ENCODE peak calls at places on chromosome 20, in five cellular contexts. H is GM12878, G is HepG2, A is K562, L is SK-N-SH. F is an unnamed sample.
A peak's percentile ranks its signal among the peaks of the same experiment; 100 is the strongest.

GRCh38 chr20:19628570-19629134 is 129.4 kb upstream of the RIN2 start:
- DNase-seq in H (peak; percentile 26), G (peak; percentile 84), A (peak; percentile 60), L (peak; percentile 62), F (peak; percentile 57)

GRCh38 chr20:11231742-11232141 is 557.9 kb upstream of the JAG1 start:
- DNase-seq in H (no peak), G (no peak), A (no peak), L (no peak), F (no peak)

GRCh38 chr20:15632680-15633079 is 940.6 kb downstream of the KIF16B start:
- DNase-seq in H (no peak), G (no peak), A (no peak), L (no peak), F (no peak)

GRCh38 chr20:37524859-37525708 is 2.6 kb downstream of the BLCAP start:
- DNase-seq in H (no peak), G (no peak), A (no peak), L (no peak), F (no peak)

GRCh38 chr20:46011631-46012482 is 3.1 kb downstream of the MMP9 start:
- DNase-seq in H (no peak), G (peak; percentile 46), A (peak; percentile 95), L (peak; percentile 59), F (peak; percentile 56)

GRCh38 chr20:4026093-4026601 is 10.8 kb upstream of the RNF24 start:
- DNase-seq in H (no peak), G (peak; percentile 29), A (peak; percentile 56), L (peak; percentile 54), F (peak; percentile 42)

GRCh38 chr20:52983726-52984450 is 11.7 kb downstream of the TSHZ2 start:
- DNase-seq in H (no peak), G (no peak), A (no peak), L (no peak), F (no peak)

GRCh38 chr20:64044484-64045247 is 4.8 kb downstream of the SOX18 start:
- DNase-seq in H (no peak), G (no peak), A (no peak), L (no peak), F (no peak)

GRCh38 chr20:14332796-14333345 is 4.5 kb downstream of the FLRT3 start:
- DNase-seq in H (no peak), G (no peak), A (no peak), L (no peak), F (no peak)

GRCh38 chr20:60262967-60263603 is 304.9 kb downstream of the CDH26 start:
- DNase-seq in H (no peak), G (peak; percentile 29), A (peak; percentile 57), L (peak; percentile 42), F (peak; percentile 47)

GRCh38 chr20:37075932-37076685 is 19.7 kb downstream of the RBL1 start:
- DNase-seq in H (no peak), G (no peak), A (no peak), L (no peak), F (no peak)

GRCh38 chr20:64182146-64182865 is 18.1 kb downstream of the MYT1 start:
- DNase-seq in H (no peak), G (no peak), A (no peak), L (no peak), F (no peak)

GRCh38 chr20:3908667-3909066 is 19.5 kb downstream of the PANK2 start:
- DNase-seq in H (no peak), G (no peak), A (no peak), L (no peak), F (no peak)

GRCh38 chr20:50008007-50008406 is 25.2 kb downstream of the SNAI1 start:
- DNase-seq in H (no peak), G (no peak), A (no peak), L (no peak), F (no peak)

GRCh38 chr20:34189572-34190163 is 51.6 kb upstream of the ASIP start:
- DNase-seq in H (no peak), G (no peak), A (peak; percentile 77), L (no peak), F (no peak)

GRCh38 chr20:11895832-11896484 is 21.7 kb upstream of the BTBD3 start:
- DNase-seq in H (no peak), G (no peak), A (no peak), L (no peak), F (no peak)

GRCh38 chr20:3340443-3340842 is 67.0 kb downstream of the DNAAF9 start:
- DNase-seq in H (no peak), G (no peak), A (no peak), L (peak; percentile 34), F (peak; percentile 85)

GRCh38 chr20:6806291-6806690 is 38.8 kb downstream of the BMP2 start:
- DNase-seq in H (no peak), G (no peak), A (no peak), L (no peak), F (no peak)

GRCh38 chr20:4559106-4559505 is 162.6 kb upstream of the PRND start:
- DNase-seq in H (no peak), G (no peak), A (no peak), L (no peak), F (no peak)

GRCh38 chr20:51095755-51096509 is 73.0 kb upstream of the KCNG1 start:
- DNase-seq in H (no peak), G (no peak), A (peak; percentile 13), L (no peak), F (no peak)

GRCh38 chr20:38247166-38247509 is 13.4 kb downstream of the KIAA1755 start:
- DNase-seq in H (no peak), G (no peak), A (no peak), L (no peak), F (no peak)

GRCh38 chr20:31542201-31542842 is 28.1 kb downstream of the HM13 start:
- DNase-seq in H (no peak), G (no peak), A (no peak), L (no peak), F (no peak)

GRCh38 chr20:34374209-34374749 is 11.2 kb downstream of the ITCH start:
- DNase-seq in H (no peak), G (no peak), A (no peak), L (no peak), F (no peak)

GRCh38 chr20:48668451-48668946 is 159.3 kb downstream of the PREX1 start:
- DNase-seq in H (no peak), G (peak; percentile 21), A (no peak), L (peak; percentile 43), F (no peak)

GRCh38 chr20:38926142-38926933 is at the start of gene FAM83D:
- DNase-seq in H (peak; percentile 92), G (peak; percentile 99), A (peak; percentile 98), L (peak; percentile 99), F (peak; percentile 93)

GRCh38 chr20:32602273-32602672 is 17.1 kb upstream of the NOL4L start:
- DNase-seq in H (no peak), G (no peak), A (no peak), L (no peak), F (no peak)

GRCh38 chr20:32597714-32598113 is 12.6 kb upstream of the NOL4L start:
- DNase-seq in H (no peak), G (no peak), A (no peak), L (no peak), F (no peak)

GRCh38 chr20:32600681-32601237 is 15.6 kb upstream of the NOL4L start:
- DNase-seq in H (no peak), G (no peak), A (no peak), L (no peak), F (no peak)

GRCh38 chr20:32598606-32599005 is 13.5 kb upstream of the NOL4L start:
- DNase-seq in H (no peak), G (no peak), A (no peak), L (no peak), F (no peak)

DNA sequence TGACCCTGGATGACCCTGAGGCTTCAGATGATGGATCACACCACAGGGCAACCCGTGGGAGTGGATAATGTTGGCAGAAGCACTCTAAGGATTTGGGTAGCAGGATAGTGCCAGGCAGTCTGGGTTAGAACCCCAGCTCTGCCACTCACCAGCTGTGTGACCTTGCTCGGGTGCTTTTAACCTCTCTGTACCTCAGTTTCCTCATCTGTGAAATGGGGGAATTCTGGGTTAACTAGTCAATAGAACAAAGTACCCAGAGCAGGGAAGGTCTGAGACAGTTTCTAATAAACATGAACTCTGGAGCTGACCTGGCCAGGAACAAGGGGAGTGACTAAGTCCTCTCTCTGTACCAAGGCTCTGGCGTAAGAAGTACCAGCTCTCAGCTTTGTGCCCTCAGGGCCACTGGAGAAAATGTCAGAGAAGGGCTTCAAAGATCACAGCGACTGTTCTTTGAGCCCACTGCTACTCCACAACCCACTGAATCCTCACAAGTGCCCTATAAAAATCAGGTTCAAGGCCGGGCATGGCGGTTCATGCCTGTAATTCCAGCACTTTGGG is 14.7 kb upstream of the NOL4L start:
- DNase-seq in H (no peak), G (no peak), A (no peak), L (no peak), F (no peak)
- TF ChIP-seq GABPA in H (no peak), G (no peak), A (no peak), L (no peak), F (no peak)

DNA sequence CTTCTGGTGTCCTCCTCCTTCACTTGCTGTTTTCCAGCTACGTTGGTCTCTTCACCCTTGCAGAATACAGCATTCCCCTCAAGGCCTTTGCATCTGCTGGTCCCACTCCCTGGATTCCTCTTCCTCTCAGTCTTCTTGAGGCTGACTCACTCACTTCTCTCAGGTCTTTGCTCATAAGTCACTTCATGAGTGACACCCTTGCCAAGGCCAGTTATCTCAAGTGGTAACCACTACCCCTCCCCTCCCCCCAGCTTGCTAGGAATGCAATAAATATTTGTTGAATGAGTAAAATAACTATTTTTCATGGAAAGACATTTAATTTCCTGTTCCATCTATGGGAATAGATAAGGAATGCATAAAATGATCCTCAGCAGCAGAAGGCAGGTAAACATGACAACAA is 131.7 kb downstream of the PLCB4 start:
- DNase-seq in H (no peak), G (no peak), A (peak; percentile 11), L (no peak), F (no peak)
- TF ChIP-seq REST in H (no peak), G (no peak), A (no peak), L (no peak), F (no peak)

DNA sequence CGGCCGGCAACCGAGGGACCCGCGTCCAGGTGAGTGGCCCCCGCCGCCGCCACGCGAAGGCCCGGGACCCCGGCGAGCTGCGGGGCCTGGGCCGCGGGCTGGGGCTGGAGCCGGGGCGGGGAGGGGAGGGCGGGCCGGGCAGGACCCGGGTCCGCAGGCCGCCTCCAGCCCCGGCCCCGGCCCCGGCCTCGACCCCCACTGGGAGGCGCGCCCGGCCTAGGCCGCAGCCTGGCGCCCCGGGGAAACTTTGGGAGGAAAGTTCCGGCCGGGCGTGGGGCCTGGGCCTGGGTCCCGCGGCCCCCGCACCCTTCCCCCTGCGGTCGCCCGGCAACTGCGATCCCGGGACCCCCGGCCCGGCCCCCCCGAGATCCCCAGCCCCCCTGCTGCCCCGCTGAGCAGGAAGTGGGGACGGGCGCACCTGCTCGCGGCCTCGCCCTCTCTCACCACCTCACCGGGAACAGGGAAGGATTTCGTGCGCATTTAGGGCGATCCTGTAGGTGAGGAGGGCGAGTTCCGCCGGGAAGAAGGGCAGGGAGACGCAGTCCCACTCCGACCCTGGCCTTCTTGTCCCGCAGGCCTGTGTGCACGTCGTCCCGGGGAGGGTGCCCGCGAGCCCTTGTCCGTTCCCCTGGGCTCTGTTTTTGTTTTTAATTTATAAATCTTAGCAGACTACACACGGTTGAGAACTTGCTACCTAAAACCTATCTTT is 402 bp downstream of the OSBPL2 start:
- DNase-seq in H (no peak), G (no peak), A (peak; percentile 29), L (no peak), F (peak; percentile 10)
- TF ChIP-seq GABPA in H (no peak), G (peak; percentile 35), A (peak; percentile 84), L (no peak), F (no peak)

DNA sequence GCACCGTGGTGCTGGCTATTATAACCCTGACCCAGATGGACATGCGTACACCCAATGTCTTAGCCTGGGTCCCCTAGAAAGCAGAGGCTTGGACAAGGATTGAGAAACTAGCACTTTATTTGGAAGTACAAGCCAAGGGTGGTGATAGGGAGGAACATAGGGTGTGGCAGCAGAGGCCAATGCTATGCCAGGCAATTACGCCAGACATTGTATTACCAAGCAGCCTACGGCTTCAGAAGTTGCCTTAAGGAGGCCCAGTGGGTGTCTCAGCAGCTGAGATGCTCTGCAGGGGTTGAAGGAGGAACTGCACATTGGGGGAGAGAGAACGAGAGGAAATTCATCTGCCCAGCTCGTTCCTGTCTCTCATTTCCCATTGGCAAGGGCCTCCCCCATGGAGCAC is 807 bp downstream of the C20orf202 start:
- DNase-seq in H (no peak), G (no peak), A (no peak), L (no peak), F (peak; percentile 7)
- TF ChIP-seq REST in H (no peak), G (no peak), A (no peak), L (no peak), F (no peak)

F was measured in HL-60.